ENCODE peak calls at places on chromosome 15, in eight cellular contexts. R is neural crest cell; Y is glutamatergic neuron; B is CD4-positive, alpha-beta T cell; C is PC-3; D is stomach; A is foreskin fibroblast; K is nephron progenitor cell. E is an unnamed sample.

GRCh38 chr15:48992545-48992944 is 28.8 kb upstream of the SHC4 start:
- DNase-seq in R (no peak), Y (no peak), B (no peak), C (no peak), D (no peak), A (no peak), K (no peak), E (no peak)

GRCh38 chr15:86001200-86001599 is 78.5 kb upstream of the AGBL1 start:
- DNase-seq in R (no peak), Y (no peak), B (no peak), C (no peak), D (no peak), A (no peak), K (no peak), E (no peak)

GRCh38 chr15:34679326-34679725 is 75.5 kb downstream of the GJD2 start:
- DNase-seq in R (no peak), Y (no peak), B (no peak), C (no peak), D (no peak), A (peak; percentile 18), K (no peak), E (no peak)

GRCh38 chr15:31268911-31269784 is 57.5 kb upstream of the KLF13 start:
- DNase-seq in R (no peak), Y (no peak), B (peak; percentile 25), C (no peak), D (peak; percentile 8), A (no peak), K (no peak), E (peak; percentile 56)

GRCh38 chr15:95284933-95285401 is 1045.5 kb upstream of the NR2F2 start:
- DNase-seq in R (no peak), Y (no peak), B (no peak), C (peak; percentile 12), D (no peak), A (no peak), K (no peak), E (no peak)

GRCh38 chr15:61016087-61016486 is 213.0 kb downstream of the RORA start:
- DNase-seq in R (no peak), Y (no peak), B (no peak), C (no peak), D (no peak), A (no peak), K (no peak), E (no peak)

GRCh38 chr15:65561934-65562333 is 31.7 kb downstream of the HACD3 start:
- DNase-seq in R (no peak), Y (no peak), B (no peak), C (no peak), D (no peak), A (no peak), K (no peak), E (no peak)

GRCh38 chr15:90400759-90401314 is 12.8 kb downstream of the IQGAP1 start:
- DNase-seq in R (no peak), Y (no peak), B (peak; percentile 48), C (peak; percentile 94), D (peak; percentile 68), A (peak; percentile 84), K (peak; percentile 38), E (peak; percentile 86)

GRCh38 chr15:99305761-99306505 is 54.7 kb downstream of the LRRC28 start:
- DNase-seq in R (no peak), Y (no peak), B (no peak), C (peak; percentile 65), D (peak; percentile 56), A (peak; percentile 27), K (peak; percentile 18), E (peak; percentile 88)

GRCh38 chr15:35696767-35697231 is 150.8 kb upstream of the DPH6 start:
- DNase-seq in R (no peak), Y (no peak), B (no peak), C (peak; percentile 85), D (no peak), A (peak; percentile 71), K (no peak), E (no peak)

GRCh38 chr15:90099868-90100854 is 2.1 kb downstream of the IDH2 start:
- DNase-seq in R (no peak), Y (no peak), B (no peak), C (no peak), D (peak; percentile 79), A (peak; percentile 66), K (no peak), E (no peak)

GRCh38 chr15:89978914-89979313 is 22.2 kb upstream of the ZNF710 start:
- DNase-seq in R (no peak), Y (no peak), B (no peak), C (no peak), D (no peak), A (no peak), K (no peak), E (no peak)

GRCh38 chr15:35827949-35828348 is 282.0 kb upstream of the DPH6 start:
- DNase-seq in R (no peak), Y (no peak), B (no peak), C (no peak), D (no peak), A (no peak), K (no peak), E (no peak)

GRCh38 chr15:29364429-29365078 is 94.9 kb upstream of the NSMCE3 start:
- DNase-seq in R (no peak), Y (peak; percentile 46), B (no peak), C (peak; percentile 56), D (no peak), A (peak; percentile 48), K (no peak), E (no peak)

GRCh38 chr15:42409011-42409410 is 49.7 kb downstream of the CAPN3 start:
- DNase-seq in R (no peak), Y (no peak), B (no peak), C (no peak), D (no peak), A (no peak), K (no peak), E (no peak)

GRCh38 chr15:39193611-39194010 is 387.3 kb upstream of the THBS1 start:
- DNase-seq in R (no peak), Y (no peak), B (no peak), C (no peak), D (no peak), A (no peak), K (no peak), E (no peak)

GRCh38 chr15:91963051-91963450 is 109.5 kb downstream of the SLCO3A1 start:
- DNase-seq in R (no peak), Y (no peak), B (no peak), C (no peak), D (no peak), A (no peak), K (no peak), E (no peak)

GRCh38 chr15:31352283-31352880 is 25.7 kb downstream of the KLF13 start:
- DNase-seq in R (no peak), Y (no peak), B (no peak), C (no peak), D (peak; percentile 87), A (no peak), K (no peak), E (no peak)

GRCh38 chr15:67715166-67715565 is 110.1 kb upstream of the SKOR1 start:
- DNase-seq in R (no peak), Y (no peak), B (no peak), C (no peak), D (no peak), A (no peak), K (no peak), E (no peak)

GRCh38 chr15:56732135-56732880 is 1.0 kb downstream of the ZNF280D start:
- DNase-seq in R (no peak), Y (no peak), B (no peak), C (no peak), D (no peak), A (peak; percentile 19), K (no peak), E (no peak)

GRCh38 chr15:68650901-68651709 is 72.3 kb downstream of the CORO2B start:
- DNase-seq in R (peak; percentile 75), Y (peak; percentile 97), B (peak; percentile 39), C (peak; percentile 35), D (peak; percentile 61), A (no peak), K (peak; percentile 91), E (no peak)

GRCh38 chr15:101174152-101174920 is 77.5 kb downstream of the CHSY1 start:
- DNase-seq in R (no peak), Y (no peak), B (no peak), C (no peak), D (no peak), A (no peak), K (no peak), E (no peak)

GRCh38 chr15:77224352-77224751 is 153.4 kb upstream of the TSPAN3 start:
- DNase-seq in R (no peak), Y (no peak), B (no peak), C (no peak), D (no peak), A (no peak), K (no peak), E (no peak)

GRCh38 chr15:70259640-70260066 is 161.9 kb upstream of the TLE3 start:
- DNase-seq in R (no peak), Y (no peak), B (no peak), C (no peak), D (no peak), A (no peak), K (no peak), E (no peak)
- TF ChIP-seq CTCF in R (no peak), Y (no peak), B (no peak), C (no peak), D (no peak), A (peak; percentile 3), K (no peak), E (peak; percentile 10)

GRCh38 chr15:70763120-70763949 is at the start of gene UACA:
- DNase-seq in R (peak; percentile 97), Y (peak; percentile 95), B (peak; percentile 73), C (peak; percentile 98), D (peak; percentile 97), A (peak; percentile 97), K (peak; percentile 98), E (peak; percentile 98)
- TF ChIP-seq CTCF in R (no peak), Y (no peak), B (no peak), C (no peak), D (no peak), A (no peak), K (no peak), E (no peak)

GRCh38 chr15:27973886-27974285 is 125.2 kb downstream of the OCA2 start:
- DNase-seq in R (no peak), Y (no peak), B (no peak), C (no peak), D (no peak), A (no peak), K (no peak), E (no peak)

GRCh38 chr15:27983496-27983895 is 115.6 kb downstream of the OCA2 start:
- DNase-seq in R (no peak), Y (no peak), B (no peak), C (no peak), D (no peak), A (no peak), K (no peak), E (no peak)

DNA sequence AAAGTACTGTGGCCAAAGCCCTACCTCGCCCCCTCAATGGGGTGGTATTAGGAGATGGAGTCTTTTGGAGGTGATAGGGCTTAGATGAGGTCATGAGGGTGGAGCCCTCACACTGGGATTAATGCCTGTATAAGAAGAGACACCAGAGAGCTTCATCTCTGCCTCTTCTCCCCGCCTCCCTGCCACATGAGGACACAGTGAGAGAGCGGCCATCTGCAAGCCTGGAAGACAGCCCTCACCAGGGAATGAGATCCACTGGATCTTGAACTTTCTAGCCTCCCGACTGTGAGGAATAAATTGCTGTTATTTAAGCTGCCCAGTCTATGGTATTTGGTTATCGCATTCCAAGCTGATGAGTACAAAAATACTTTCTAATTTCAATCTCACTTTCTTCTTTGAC is 121.5 kb downstream of the OCA2 start:
- DNase-seq in R (no peak), Y (no peak), B (no peak), C (no peak), D (no peak), A (no peak), K (no peak), E (no peak)
- TF ChIP-seq CTCF in R (no peak), Y (no peak), B (no peak), C (no peak), D (no peak), A (no peak), K (no peak), E (no peak)

GRCh38 chr15:75578948-75579908 is at the start of gene PTPN9:
- DNase-seq in R (peak; percentile 78), Y (peak; percentile 93), B (peak; percentile 75), C (peak; percentile 65), D (peak; percentile 77), A (peak; percentile 79), K (peak; percentile 85), E (peak; percentile 92)
- TF ChIP-seq CTCF in R (peak; percentile 61), Y (no peak), B (peak; percentile 66), C (peak; percentile 42), D (no peak), A (peak; percentile 38), K (peak; percentile 38), E (peak; percentile 60)